ENCODE peak calls at places on chromosomes 5 and 9, in ten cellular contexts. One of them, this sample, is unnamed.

GRCh38 chr5:110371725-110372041 is 354.8 kb downstream of the TMEM232 start:
- DNase-seq in H4: no peak
- DNase-seq in A549: no peak
- DNase-seq in body of pancreas: no peak
- DNase-seq in lung microvascular endothelial cell: no peak
- DNase-seq in NCI-H1436 treated with DMSO at 0.1 percent for 48 hours: no peak
- DNase-seq in epithelial cell of proximal tubule: peak; percentile 37
- DNase-seq in fibroblast of lung: no peak
- DNase-seq in OCI-M1: peak; percentile 91
- DNase-seq in neural progenitor cell: no peak
- DNase-seq in this sample: no peak

GRCh38 chr5:68661237-68661636 is 432.6 kb upstream of the SLC30A5 start:
- DNase-seq in H4: peak; percentile 29
- DNase-seq in A549: no peak
- DNase-seq in body of pancreas: no peak
- DNase-seq in lung microvascular endothelial cell: peak; percentile 14
- DNase-seq in NCI-H1436 treated with DMSO at 0.1 percent for 48 hours: no peak
- DNase-seq in epithelial cell of proximal tubule: no peak
- DNase-seq in fibroblast of lung: no peak
- DNase-seq in OCI-M1: peak; percentile 25
- DNase-seq in neural progenitor cell: peak; percentile 42
- DNase-seq in this sample: peak; percentile 40

GRCh38 chr9:137374131-137374845 is 48.7 kb downstream of the EXD3 start:
- DNase-seq in H4: no peak
- DNase-seq in A549: no peak
- DNase-seq in body of pancreas: no peak
- DNase-seq in lung microvascular endothelial cell: no peak
- DNase-seq in NCI-H1436 treated with DMSO at 0.1 percent for 48 hours: no peak
- DNase-seq in epithelial cell of proximal tubule: no peak
- DNase-seq in fibroblast of lung: no peak
- DNase-seq in OCI-M1: no peak
- DNase-seq in neural progenitor cell: no peak
- DNase-seq in this sample: no peak

GRCh38 chr9:135592331-135592590 is 30.7 kb downstream of the PAEP start:
- DNase-seq in H4: no peak
- DNase-seq in A549: no peak
- DNase-seq in body of pancreas: no peak
- DNase-seq in lung microvascular endothelial cell: no peak
- DNase-seq in NCI-H1436 treated with DMSO at 0.1 percent for 48 hours: no peak
- DNase-seq in epithelial cell of proximal tubule: no peak
- DNase-seq in fibroblast of lung: no peak
- DNase-seq in OCI-M1: no peak
- DNase-seq in neural progenitor cell: no peak
- DNase-seq in this sample: no peak

GRCh38 chr5:171422495-171422894 is 3.0 kb downstream of the FGF18 start:
- DNase-seq in H4: no peak
- DNase-seq in A549: no peak
- DNase-seq in body of pancreas: no peak
- DNase-seq in lung microvascular endothelial cell: no peak
- DNase-seq in NCI-H1436 treated with DMSO at 0.1 percent for 48 hours: no peak
- DNase-seq in epithelial cell of proximal tubule: no peak
- DNase-seq in fibroblast of lung: no peak
- DNase-seq in OCI-M1: no peak
- DNase-seq in neural progenitor cell: no peak
- DNase-seq in this sample: no peak

GRCh38 chr5:157290156-157290980 is 24.4 kb downstream of the CYFIP2 start:
- DNase-seq in H4: peak; percentile 38
- DNase-seq in A549: peak; percentile 56
- DNase-seq in body of pancreas: no peak
- DNase-seq in lung microvascular endothelial cell: no peak
- DNase-seq in NCI-H1436 treated with DMSO at 0.1 percent for 48 hours: no peak
- DNase-seq in epithelial cell of proximal tubule: peak; percentile 69
- DNase-seq in fibroblast of lung: peak; percentile 67
- DNase-seq in OCI-M1: no peak
- DNase-seq in neural progenitor cell: no peak
- DNase-seq in this sample: no peak

GRCh38 chr5:68169898-68170297 is 45.7 kb upstream of the PIK3R1 start:
- DNase-seq in H4: no peak
- DNase-seq in A549: no peak
- DNase-seq in body of pancreas: no peak
- DNase-seq in lung microvascular endothelial cell: no peak
- DNase-seq in NCI-H1436 treated with DMSO at 0.1 percent for 48 hours: no peak
- DNase-seq in epithelial cell of proximal tubule: no peak
- DNase-seq in fibroblast of lung: no peak
- DNase-seq in OCI-M1: no peak
- DNase-seq in neural progenitor cell: peak; percentile 79
- DNase-seq in this sample: no peak

GRCh38 chr5:172420215-172420934 is 34.0 kb downstream of the SH3PXD2B start:
- DNase-seq in H4: peak; percentile 92
- DNase-seq in A549: peak; percentile 90
- DNase-seq in body of pancreas: peak; percentile 97
- DNase-seq in lung microvascular endothelial cell: peak; percentile 88
- DNase-seq in NCI-H1436 treated with DMSO at 0.1 percent for 48 hours: no peak
- DNase-seq in epithelial cell of proximal tubule: peak; percentile 90
- DNase-seq in fibroblast of lung: peak; percentile 98
- DNase-seq in OCI-M1: no peak
- DNase-seq in neural progenitor cell: no peak
- DNase-seq in this sample: peak; percentile 41

GRCh38 chr5:89338935-89339334 is 456.0 kb upstream of the MEF2C start:
- DNase-seq in H4: peak; percentile 69
- DNase-seq in A549: no peak
- DNase-seq in body of pancreas: no peak
- DNase-seq in lung microvascular endothelial cell: no peak
- DNase-seq in NCI-H1436 treated with DMSO at 0.1 percent for 48 hours: no peak
- DNase-seq in epithelial cell of proximal tubule: no peak
- DNase-seq in fibroblast of lung: peak; percentile 73
- DNase-seq in OCI-M1: no peak
- DNase-seq in neural progenitor cell: no peak
- DNase-seq in this sample: no peak

GRCh38 chr5:143312822-143313221 is 90.7 kb downstream of the NR3C1 start:
- DNase-seq in H4: no peak
- DNase-seq in A549: no peak
- DNase-seq in body of pancreas: no peak
- DNase-seq in lung microvascular endothelial cell: no peak
- DNase-seq in NCI-H1436 treated with DMSO at 0.1 percent for 48 hours: no peak
- DNase-seq in epithelial cell of proximal tubule: no peak
- DNase-seq in fibroblast of lung: no peak
- DNase-seq in OCI-M1: no peak
- DNase-seq in neural progenitor cell: no peak
- DNase-seq in this sample: no peak

This sample was measured in K562.